ENCODE peak calls at places on chromosomes 6 and 20, in seven cellular contexts. I is D341Med; V is stimulated activated CD4-positive, alpha-beta T cell treated with anti-CD3 and anti-CD28 coated beads, Interleukin-4, amount 100 ng/mL, for 4 hours; W is RKO; P is activated T-helper 1 cell treated with anti-CD3 and anti-CD28 coated beads, Interleukin-2, amount 50 U/mL, for 16 hours; O is RPMI7951; Q is HEK293T. Y is an unnamed sample.

GRCh38 chr6:56803594-56803993 is 151.3 kb upstream of the BEND6 start:
- DNase-seq in W (no peak), I (no peak), V (no peak), P (no peak), Q (no peak), O (peak), Y (no peak)

GRCh38 chr6:18400831-18401446 is 13.8 kb downstream of the RNF144B start:
- DNase-seq in I (no peak), P (no peak), W (no peak), O (no peak), Q (no peak), V (no peak), Y (no peak)

GRCh38 chr6:131222773-131223172 is 87.5 kb downstream of the AKAP7 start:
- DNase-seq in Q (no peak), O (no peak), P (no peak), I (no peak), W (no peak), V (no peak), Y (no peak)

GRCh38 chr20:39076958-39077357 is 114.8 kb downstream of the DHX35 start:
- DNase-seq in P (no peak), I (no peak), O (no peak), Q (no peak), W (no peak), V (no peak), Y (no peak)

GRCh38 chr6:84033523-84034451 is at the start of gene MRAP2:
- DNase-seq in V (no peak), P (no peak), I (peak), O (peak), W (peak), Q (peak), Y (no peak)

GRCh38 chr6:164377348-164377747 is 932.1 kb downstream of the C6orf118 start:
- DNase-seq in O (peak), W (no peak), V (no peak), Q (no peak), P (no peak), I (no peak), Y (no peak)

GRCh38 chr20:8194721-8195120 is 62.7 kb downstream of the PLCB1 start:
- DNase-seq in W (no peak), O (no peak), P (no peak), Q (no peak), V (no peak), I (no peak), Y (no peak)

GRCh38 chr6:71197770-71198169 is 90.8 kb upstream of the OGFRL1 start:
- DNase-seq in O (peak), V (no peak), I (no peak), Q (peak), P (no peak), W (no peak), Y (no peak)

GRCh38 chr6:498795-499231 is 107.3 kb downstream of the IRF4 start:
- DNase-seq in P (no peak), V (peak), Q (no peak), O (peak), W (no peak), I (no peak), Y (no peak)

GRCh38 chr6:56329296-56330050 is 82.1 kb upstream of the COL21A1 start:
- DNase-seq in P (no peak), W (no peak), V (no peak), O (peak), Q (no peak), I (no peak), Y (no peak)

GRCh38 chr20:4026093-4026601 is 10.8 kb upstream of the RNF24 start:
- DNase-seq in Q (no peak), W (peak), I (peak), V (no peak), P (no peak), O (peak), Y (no peak)

GRCh38 chr6:134619789-134620188 is 301.9 kb upstream of the SGK1 start:
- DNase-seq in P (no peak), V (no peak), Q (no peak), O (peak), W (no peak), I (peak), Y (no peak)

GRCh38 chr6:134094436-134094835 is 42.0 kb upstream of the SLC2A12 start:
- DNase-seq in W (no peak), O (no peak), I (no peak), Q (no peak), P (no peak), V (no peak), Y (no peak)

GRCh38 chr20:34607066-34607465 is 48.5 kb downstream of the MAP1LC3A start:
- DNase-seq in W (no peak), P (no peak), I (no peak), Q (no peak), O (no peak), V (no peak), Y (no peak)

GRCh38 chr6:125014157-125014957 is 52.1 kb downstream of the RNF217 start:
- DNase-seq in V (no peak), Q (no peak), I (no peak), O (peak), W (peak), P (no peak), Y (no peak)

GRCh38 chr20:35568645-35569044 is 26.8 kb downstream of the ERGIC3 start:
- DNase-seq in P (no peak), I (peak), V (no peak), Q (peak), W (peak), O (peak), Y (no peak)

GRCh38 chr6:451336-451735 is 59.8 kb downstream of the IRF4 start:
- DNase-seq in V (no peak), O (no peak), P (no peak), I (peak), W (no peak), Q (no peak), Y (no peak)

GRCh38 chr6:14533446-14533845 is 415.9 kb downstream of the CD83 start:
- DNase-seq in O (no peak), W (no peak), I (no peak), P (no peak), V (no peak), Q (no peak), Y (no peak)

GRCh38 chr6:2579241-2579761 is 171.4 kb downstream of the MYLK4 start:
- DNase-seq in O (no peak), W (no peak), V (no peak), I (no peak), Q (no peak), P (no peak), Y (no peak)

GRCh38 chr20:13810446-13810845 is 25.6 kb downstream of the NDUFAF5 start:
- DNase-seq in W (no peak), I (no peak), Q (no peak), P (no peak), O (no peak), V (no peak), Y (no peak)

GRCh38 chr20:59007758-59008511 is 881 bp upstream of the CTSZ start:
- DNase-seq in W (no peak), Q (no peak), P (no peak), O (no peak), V (no peak), I (no peak), Y (no peak)

GRCh38 chr20:37417146-37417856 is 71.4 kb downstream of the SRC start:
- DNase-seq in O (no peak), W (no peak), I (no peak), P (no peak), V (no peak), Q (no peak), Y (no peak)

GRCh38 chr20:8583209-8584106 is 451.4 kb downstream of the PLCB1 start:
- DNase-seq in W (peak), V (no peak), P (no peak), I (no peak), O (peak), Q (no peak), Y (no peak)

GRCh38 chr20:2738331-2738730 is 45.8 kb downstream of the EBF4 start:
- DNase-seq in W (no peak), P (no peak), V (no peak), I (no peak), O (no peak), Q (no peak), Y (no peak)

GRCh38 chr6:11276911-11277274 is 44.4 kb upstream of the NEDD9 start:
- DNase-seq in W (no peak), V (no peak), O (peak), Q (no peak), I (no peak), P (no peak), Y (no peak)

GRCh38 chr6:154249499-154250298 is 106.9 kb downstream of the IPCEF1 start:
- DNase-seq in I (no peak), V (no peak), Q (no peak), P (no peak), W (no peak), O (no peak), Y (no peak)

GRCh38 chr20:49446808-49447207 is 35.7 kb downstream of the KCNB1 start:
- DNase-seq in P (no peak), O (peak), Q (no peak), I (no peak), W (no peak), V (no peak), Y (no peak)

GRCh38 chr6:140071115-140071514 is 696.7 kb upstream of the CITED2 start:
- DNase-seq in Q (no peak), W (no peak), O (peak), V (no peak), P (no peak), I (no peak), Y (no peak)

GRCh38 chr20:43853174-43853803 is 61.4 kb upstream of the TOX2 start:
- DNase-seq in I (no peak), W (peak), P (no peak), Q (no peak), O (peak), V (no peak), Y (no peak)

GRCh38 chr20:45445805-45446562 is 23.6 kb upstream of the WFDC2 start:
- DNase-seq in P (no peak), W (peak), I (peak), O (peak), V (no peak), Q (peak), Y (no peak)

GRCh38 chr6:126873351-126873750 is 245.1 kb upstream of the RSPO3 start:
- DNase-seq in W (no peak), Q (no peak), V (no peak), P (no peak), I (no peak), O (no peak), Y (no peak)

GRCh38 chr6:55822005-55822404 is 53.4 kb downstream of the BMP5 start:
- DNase-seq in Q (no peak), I (no peak), P (no peak), V (no peak), W (no peak), O (no peak), Y (no peak)

GRCh38 chr6:122647765-122648164 is 37.6 kb downstream of the PKIB start:
- DNase-seq in Q (no peak), I (no peak), P (no peak), W (no peak), O (no peak), V (no peak), Y (no peak)

GRCh38 chr20:33211817-33212424 is 5.2 kb upstream of the BPIFA3 start:
- DNase-seq in Q (peak), W (peak), V (no peak), P (no peak), I (peak), O (peak), Y (no peak)

GRCh38 chr6:33898771-33899170 is 95.0 kb upstream of the MLN start:
- DNase-seq in O (no peak), Q (no peak), W (no peak), V (no peak), I (no peak), P (no peak), Y (no peak)

GRCh38 chr20:61951695-61952533 is 113.8 kb downstream of the TAF4 start:
- DNase-seq in W (no peak), V (no peak), O (no peak), Q (no peak), I (no peak), P (no peak), Y (no peak)

GRCh38 chr6:105459049-105459448 is 56.2 kb upstream of the PREP start:
- DNase-seq in Q (no peak), P (no peak), O (peak), I (no peak), W (no peak), V (no peak), Y (no peak)

GRCh38 chr6:170176621-170177382 is 114.1 kb downstream of the DLL1 start:
- DNase-seq in I (peak), P (no peak), V (no peak), W (no peak), Q (peak), O (no peak), Y (no peak)